ENCODE peak calls at places on chromosomes 16 and 17, in ten cellular contexts. One of them, this sample, is unnamed.

GRCh38 chr16:751152-752007 is 9.2 kb upstream of the MSLN start:
- DNase-seq in CD4-positive, alpha-beta T cell: no peak
- DNase-seq in Peyer's patch: no peak
- DNase-seq in uterus: no peak
- DNase-seq in heart right ventricle: peak
- DNase-seq in fibroblast of lung: no peak
- DNase-seq in esophagus squamous epithelium: no peak
- DNase-seq in thoracic aorta: no peak
- DNase-seq in RWPE1: no peak
- DNase-seq in HL-60: no peak
- DNase-seq in this sample: no peak

GRCh38 chr17:78408476-78409020 is 30.1 kb downstream of the PGS1 start:
- DNase-seq in CD4-positive, alpha-beta T cell: no peak
- DNase-seq in Peyer's patch: no peak
- DNase-seq in uterus: no peak
- DNase-seq in heart right ventricle: no peak
- DNase-seq in fibroblast of lung: no peak
- DNase-seq in esophagus squamous epithelium: no peak
- DNase-seq in thoracic aorta: no peak
- DNase-seq in RWPE1: no peak
- DNase-seq in HL-60: no peak
- DNase-seq in this sample: no peak

GRCh38 chr16:24701521-24701951 is 27.9 kb upstream of the TNRC6A start:
- DNase-seq in CD4-positive, alpha-beta T cell: no peak
- DNase-seq in Peyer's patch: no peak
- DNase-seq in uterus: no peak
- DNase-seq in heart right ventricle: no peak
- DNase-seq in fibroblast of lung: peak
- DNase-seq in esophagus squamous epithelium: no peak
- DNase-seq in thoracic aorta: no peak
- DNase-seq in RWPE1: no peak
- DNase-seq in HL-60: no peak
- DNase-seq in this sample: no peak

GRCh38 chr17:60506312-60506711 is 19.7 kb downstream of the APPBP2 start:
- DNase-seq in CD4-positive, alpha-beta T cell: no peak
- DNase-seq in Peyer's patch: no peak
- DNase-seq in uterus: no peak
- DNase-seq in heart right ventricle: no peak
- DNase-seq in fibroblast of lung: peak
- DNase-seq in esophagus squamous epithelium: no peak
- DNase-seq in thoracic aorta: no peak
- DNase-seq in RWPE1: no peak
- DNase-seq in HL-60: no peak
- DNase-seq in this sample: peak

GRCh38 chr17:47203984-47204721 is 5.0 kb upstream of the MYL4 start:
- DNase-seq in CD4-positive, alpha-beta T cell: peak
- DNase-seq in Peyer's patch: peak
- DNase-seq in uterus: no peak
- DNase-seq in heart right ventricle: no peak
- DNase-seq in fibroblast of lung: peak
- DNase-seq in esophagus squamous epithelium: no peak
- DNase-seq in thoracic aorta: no peak
- DNase-seq in RWPE1: no peak
- DNase-seq in HL-60: no peak
- DNase-seq in this sample: peak

GRCh38 chr16:12461971-12462370 is 341.7 kb downstream of the CPPED1 start:
- DNase-seq in CD4-positive, alpha-beta T cell: no peak
- DNase-seq in Peyer's patch: no peak
- DNase-seq in uterus: no peak
- DNase-seq in heart right ventricle: no peak
- DNase-seq in fibroblast of lung: no peak
- DNase-seq in esophagus squamous epithelium: no peak
- DNase-seq in thoracic aorta: no peak
- DNase-seq in RWPE1: no peak
- DNase-seq in HL-60: no peak
- DNase-seq in this sample: no peak

GRCh38 chr17:55674107-55674506 is 48.6 kb downstream of the TMEM100 start:
- DNase-seq in CD4-positive, alpha-beta T cell: no peak
- DNase-seq in Peyer's patch: no peak
- DNase-seq in uterus: no peak
- DNase-seq in heart right ventricle: no peak
- DNase-seq in fibroblast of lung: no peak
- DNase-seq in esophagus squamous epithelium: no peak
- DNase-seq in thoracic aorta: no peak
- DNase-seq in RWPE1: no peak
- DNase-seq in HL-60: peak
- DNase-seq in this sample: peak

GRCh38 chr17:16304832-16305231 is 48.4 kb downstream of the CENPV start:
- DNase-seq in CD4-positive, alpha-beta T cell: no peak
- DNase-seq in Peyer's patch: no peak
- DNase-seq in uterus: no peak
- DNase-seq in heart right ventricle: no peak
- DNase-seq in fibroblast of lung: peak
- DNase-seq in esophagus squamous epithelium: no peak
- DNase-seq in thoracic aorta: no peak
- DNase-seq in RWPE1: no peak
- DNase-seq in HL-60: peak
- DNase-seq in this sample: no peak

GRCh38 chr17:35051183-35051578 is 12.3 kb downstream of the RFFL start:
- DNase-seq in CD4-positive, alpha-beta T cell: peak
- DNase-seq in Peyer's patch: peak
- DNase-seq in uterus: no peak
- DNase-seq in heart right ventricle: no peak
- DNase-seq in fibroblast of lung: no peak
- DNase-seq in esophagus squamous epithelium: no peak
- DNase-seq in thoracic aorta: no peak
- DNase-seq in RWPE1: no peak
- DNase-seq in HL-60: peak
- DNase-seq in this sample: no peak

DNA sequence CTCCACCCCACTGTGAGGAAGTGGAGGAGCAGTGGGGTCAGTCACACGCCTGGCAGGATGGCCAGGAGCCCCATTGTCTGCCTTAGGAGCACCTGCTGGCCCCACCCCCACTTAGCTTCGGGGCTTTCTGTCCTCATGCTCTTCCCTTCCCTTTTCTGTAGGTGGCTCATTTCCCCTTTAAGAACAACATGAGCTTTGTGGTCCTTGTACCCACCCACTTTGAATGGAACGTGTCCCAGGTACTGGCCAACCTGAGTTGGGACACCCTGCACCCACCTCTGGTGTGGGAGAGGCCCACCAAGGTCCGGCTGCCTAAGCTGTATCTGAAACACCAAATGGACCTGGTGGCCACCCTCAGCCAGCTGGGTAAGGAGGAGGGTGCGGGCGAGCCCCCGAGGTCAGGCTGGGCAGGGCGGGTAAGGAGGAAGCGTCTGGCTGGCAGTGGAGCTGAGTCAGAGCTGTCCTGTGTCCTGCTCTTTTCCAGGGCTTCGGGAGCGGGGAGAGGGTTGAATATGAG is 9.4 kb upstream of the SERPINF1 start:
- DNase-seq in CD4-positive, alpha-beta T cell: no peak
- DNase-seq in Peyer's patch: peak
- DNase-seq in uterus: no peak
- DNase-seq in heart right ventricle: no peak
- DNase-seq in fibroblast of lung: no peak
- DNase-seq in esophagus squamous epithelium: no peak
- DNase-seq in thoracic aorta: no peak
- DNase-seq in RWPE1: peak
- DNase-seq in HL-60: peak
- DNase-seq in this sample: no peak
- TF ChIP-seq CTCF in CD4-positive, alpha-beta T cell: no peak
- TF ChIP-seq CTCF in Peyer's patch: no peak
- TF ChIP-seq CTCF in uterus: no peak
- TF ChIP-seq CTCF in heart right ventricle: no peak
- TF ChIP-seq CTCF in fibroblast of lung: no peak
- TF ChIP-seq CTCF in esophagus squamous epithelium: no peak
- TF ChIP-seq CTCF in thoracic aorta: no peak
- TF ChIP-seq CTCF in RWPE1: no peak
- TF ChIP-seq CTCF in HL-60: no peak
- TF ChIP-seq CTCF in this sample: peak

GRCh38 chr16:57360321-57360935 is 1.8 kb downstream of the CCL22 start:
- DNase-seq in CD4-positive, alpha-beta T cell: no peak
- DNase-seq in Peyer's patch: no peak
- DNase-seq in uterus: no peak
- DNase-seq in heart right ventricle: no peak
- DNase-seq in fibroblast of lung: no peak
- DNase-seq in esophagus squamous epithelium: no peak
- DNase-seq in thoracic aorta: no peak
- DNase-seq in RWPE1: no peak
- DNase-seq in HL-60: no peak
- DNase-seq in this sample: no peak
- H3K27ac ChIP-seq in CD4-positive, alpha-beta T cell: no peak
- H3K27ac ChIP-seq in Peyer's patch: no peak
- H3K27ac ChIP-seq in uterus: no peak
- H3K27ac ChIP-seq in heart right ventricle: no peak
- H3K27ac ChIP-seq in fibroblast of lung: no peak
- H3K27ac ChIP-seq in esophagus squamous epithelium: no peak
- H3K27ac ChIP-seq in thoracic aorta: no peak
- H3K27ac ChIP-seq in RWPE1: no peak
- H3K27ac ChIP-seq in HL-60: no peak
- H3K27ac ChIP-seq in this sample: no peak

DNA sequence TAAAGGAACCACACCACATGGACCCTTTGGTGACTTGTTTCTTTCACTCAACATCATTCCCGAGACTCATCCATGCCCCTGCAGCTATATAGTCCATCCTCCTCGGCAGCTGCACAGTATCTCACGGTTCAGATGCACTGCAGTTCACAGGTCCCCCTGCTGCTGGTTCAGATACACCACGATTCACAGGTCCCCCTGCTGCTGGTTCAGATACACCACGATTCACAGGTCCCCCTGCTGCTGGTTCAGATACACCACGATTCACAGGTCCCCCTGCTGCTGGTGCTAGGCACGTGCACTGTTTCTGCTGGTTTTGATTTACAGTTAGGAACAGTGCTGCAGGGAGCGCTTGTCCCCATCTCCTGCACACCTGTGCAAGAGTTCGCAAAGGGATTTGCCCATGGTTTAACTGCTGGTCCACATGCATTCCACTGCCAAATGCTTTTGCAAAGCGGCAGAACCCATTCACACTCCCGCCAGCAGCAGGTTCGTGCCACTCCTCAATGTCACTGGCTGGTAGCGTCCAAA is 3.8 kb downstream of the HSDL1 start:
- DNase-seq in CD4-positive, alpha-beta T cell: no peak
- DNase-seq in Peyer's patch: no peak
- DNase-seq in uterus: no peak
- DNase-seq in heart right ventricle: no peak
- DNase-seq in fibroblast of lung: no peak
- DNase-seq in esophagus squamous epithelium: no peak
- DNase-seq in thoracic aorta: no peak
- DNase-seq in RWPE1: no peak
- DNase-seq in HL-60: no peak
- DNase-seq in this sample: no peak
- TF ChIP-seq CTCF in CD4-positive, alpha-beta T cell: no peak
- TF ChIP-seq CTCF in Peyer's patch: no peak
- TF ChIP-seq CTCF in uterus: no peak
- TF ChIP-seq CTCF in heart right ventricle: no peak
- TF ChIP-seq CTCF in fibroblast of lung: no peak
- TF ChIP-seq CTCF in esophagus squamous epithelium: no peak
- TF ChIP-seq CTCF in thoracic aorta: no peak
- TF ChIP-seq CTCF in RWPE1: no peak
- TF ChIP-seq CTCF in HL-60: no peak
- TF ChIP-seq CTCF in this sample: peak

GRCh38 chr17:82213251-82214011 is 789 bp upstream of the CCDC57 start:
- DNase-seq in CD4-positive, alpha-beta T cell: no peak
- DNase-seq in Peyer's patch: peak
- DNase-seq in uterus: peak
- DNase-seq in heart right ventricle: no peak
- DNase-seq in fibroblast of lung: peak
- DNase-seq in esophagus squamous epithelium: no peak
- DNase-seq in thoracic aorta: no peak
- DNase-seq in RWPE1: peak
- DNase-seq in HL-60: no peak
- DNase-seq in this sample: no peak
- H3K27ac ChIP-seq in CD4-positive, alpha-beta T cell: no peak
- H3K27ac ChIP-seq in Peyer's patch: peak
- H3K27ac ChIP-seq in uterus: peak
- H3K27ac ChIP-seq in heart right ventricle: peak
- H3K27ac ChIP-seq in fibroblast of lung: peak
- H3K27ac ChIP-seq in esophagus squamous epithelium: peak
- H3K27ac ChIP-seq in thoracic aorta: peak
- H3K27ac ChIP-seq in RWPE1: peak
- H3K27ac ChIP-seq in HL-60: peak
- H3K27ac ChIP-seq in this sample: peak

DNA sequence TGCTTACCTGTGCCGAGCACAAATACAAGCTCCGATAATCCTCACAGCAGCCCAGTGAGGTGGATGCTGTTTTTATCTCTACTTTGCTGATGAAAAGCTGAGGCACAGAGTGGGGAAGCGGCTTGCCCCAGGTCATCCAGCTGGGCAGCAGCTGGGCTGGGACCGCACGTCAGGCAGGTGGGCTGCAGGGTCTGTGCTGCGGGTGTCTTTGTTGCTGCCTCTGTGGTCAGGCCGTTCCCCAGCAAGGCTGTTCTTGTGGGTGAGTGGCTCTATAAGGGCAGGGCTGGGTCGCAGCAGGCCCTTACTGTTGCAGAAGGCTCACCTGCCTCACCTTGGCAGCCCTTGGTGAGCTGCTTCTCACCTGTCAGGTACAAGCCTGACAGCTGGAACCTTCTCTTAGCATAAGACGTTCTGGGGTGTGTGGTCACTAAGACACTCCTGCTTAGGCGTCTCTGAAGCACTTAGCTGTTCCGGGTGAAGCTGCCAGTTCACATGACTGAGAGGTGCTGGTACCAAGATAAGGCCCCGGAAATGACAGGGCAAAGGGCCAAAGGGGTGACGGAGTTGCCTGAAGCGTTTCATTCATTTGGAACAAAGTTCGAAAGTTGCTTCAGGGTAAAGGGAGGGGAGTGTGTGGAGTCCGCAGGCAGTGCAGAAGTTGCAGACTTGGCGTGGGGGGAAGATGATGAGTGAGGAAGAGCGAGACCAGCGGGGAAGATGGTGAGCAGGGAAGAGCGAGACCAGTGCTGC is 17.4 kb downstream of the IRF8 start:
- DNase-seq in CD4-positive, alpha-beta T cell: no peak
- DNase-seq in Peyer's patch: no peak
- DNase-seq in uterus: no peak
- DNase-seq in heart right ventricle: peak
- DNase-seq in fibroblast of lung: peak
- DNase-seq in esophagus squamous epithelium: no peak
- DNase-seq in thoracic aorta: no peak
- DNase-seq in RWPE1: peak
- DNase-seq in HL-60: peak
- DNase-seq in this sample: no peak
- TF ChIP-seq CTCF in CD4-positive, alpha-beta T cell: no peak
- TF ChIP-seq CTCF in Peyer's patch: no peak
- TF ChIP-seq CTCF in uterus: no peak
- TF ChIP-seq CTCF in heart right ventricle: no peak
- TF ChIP-seq CTCF in fibroblast of lung: no peak
- TF ChIP-seq CTCF in esophagus squamous epithelium: no peak
- TF ChIP-seq CTCF in thoracic aorta: no peak
- TF ChIP-seq CTCF in RWPE1: no peak
- TF ChIP-seq CTCF in HL-60: no peak
- TF ChIP-seq CTCF in this sample: no peak

This sample was measured in foreskin keratinocyte.